ENCODE peak calls at places on chromosomes 3 and 15, in seven cellular contexts. O, U, L, N, S, X and J are unnamed samples.

GRCh38 chr15:34070003-34070402 is 31.0 kb upstream of the AVEN start:
- DNase-seq in O (no peak), U (no peak), L (peak), N (no peak), S (no peak), X (no peak), J (no peak)

GRCh38 chr3:15500107-15500724 is 21.3 kb downstream of the COLQ start:
- DNase-seq in O (no peak), U (no peak), L (no peak), N (peak), S (no peak), X (no peak), J (no peak)

GRCh38 chr15:77018796-77019475 is 24.0 kb downstream of the PSTPIP1 start:
- DNase-seq in O (no peak), U (no peak), L (no peak), N (no peak), S (no peak), X (no peak), J (peak)

GRCh38 chr3:46228259-46229222 is 13.7 kb upstream of the CCR3 start:
- DNase-seq in O (no peak), U (no peak), L (peak), N (no peak), S (no peak), X (no peak), J (no peak)

GRCh38 chr15:98160236-98160635 is 199.7 kb downstream of the ARRDC4 start:
- DNase-seq in O (no peak), U (no peak), L (peak), N (peak), S (no peak), X (no peak), J (no peak)

GRCh38 chr15:28019594-28020320 is 79.4 kb downstream of the OCA2 start:
- DNase-seq in O (no peak), U (no peak), L (no peak), N (no peak), S (no peak), X (no peak), J (no peak)

GRCh38 chr3:10335190-10335738 is 14.4 kb upstream of the SEC13 start:
- DNase-seq in O (no peak), U (no peak), L (no peak), N (no peak), S (no peak), X (no peak), J (no peak)

GRCh38 chr15:95409924-95410323 is 920.6 kb upstream of the NR2F2 start:
- DNase-seq in O (peak), U (no peak), L (no peak), N (no peak), S (no peak), X (no peak), J (no peak)

GRCh38 chr15:41510728-41511127 is 2.9 kb downstream of the LTK start:
- DNase-seq in O (no peak), U (no peak), L (no peak), N (no peak), S (no peak), X (no peak), J (no peak)

GRCh38 chr15:92429378-92430066 is 35.8 kb downstream of the ST8SIA2 start:
- DNase-seq in O (no peak), U (peak), L (peak), N (no peak), S (no peak), X (peak), J (peak)

GRCh38 chr15:23438816-23439466 is 8.1 kb downstream of the GOLGA6L2 start:
- DNase-seq in O (no peak), U (no peak), L (no peak), N (no peak), S (no peak), X (no peak), J (no peak)

GRCh38 chr15:90028376-90028775 is 27.3 kb downstream of the ZNF710 start:
- DNase-seq in O (no peak), U (no peak), L (no peak), N (no peak), S (no peak), X (no peak), J (no peak)

GRCh38 chr3:31010491-31010890 is 116.0 kb upstream of the GADL1 start:
- DNase-seq in O (peak), U (no peak), L (peak), N (no peak), S (no peak), X (no peak), J (no peak)

GRCh38 chr15:88497109-88497761 is 29.7 kb downstream of the MRPS11 start:
- DNase-seq in O (no peak), U (no peak), L (no peak), N (no peak), S (no peak), X (no peak), J (no peak)

GRCh38 chr15:38707802-38708671 is 143.4 kb upstream of the RASGRP1 start:
- DNase-seq in O (peak), U (peak), L (peak), N (peak), S (peak), X (peak), J (peak)

GRCh38 chr3:64617610-64618009 is 70.2 kb downstream of the ADAMTS9 start:
- DNase-seq in O (peak), U (no peak), L (no peak), N (no peak), S (no peak), X (no peak), J (no peak)

GRCh38 chr15:80466543-80466942 is 62.4 kb downstream of the ARNT2 start:
- DNase-seq in O (no peak), U (no peak), L (no peak), N (no peak), S (no peak), X (no peak), J (no peak)

GRCh38 chr3:3625461-3626271 is 173.6 kb upstream of the LRRN1 start:
- DNase-seq in O (no peak), U (no peak), L (peak), N (no peak), S (no peak), X (no peak), J (no peak)

GRCh38 chr3:16011376-16011775 is 163.1 kb upstream of the GALNT15 start:
- DNase-seq in O (no peak), U (no peak), L (no peak), N (no peak), S (no peak), X (no peak), J (no peak)

GRCh38 chr3:101936419-101937331 is 87.4 kb downstream of the NFKBIZ start:
- DNase-seq in O (peak), U (no peak), L (peak), N (peak), S (no peak), X (peak), J (no peak)

GRCh38 chr15:90000175-90000923 is 775 bp upstream of the ZNF710 start:
- DNase-seq in O (peak), U (peak), L (no peak), N (peak), S (no peak), X (no peak), J (no peak)

GRCh38 chr15:25811481-25811906 is 51.6 kb downstream of the ATP10A start:
- DNase-seq in O (no peak), U (no peak), L (no peak), N (peak), S (no peak), X (no peak), J (no peak)

GRCh38 chr3:142846779-142847577 is 41.9 kb downstream of the PCOLCE2 start:
- DNase-seq in O (no peak), U (no peak), L (no peak), N (no peak), S (no peak), X (no peak), J (no peak)

GRCh38 chr3:43790060-43790459 is 99.3 kb downstream of the ABHD5 start:
- DNase-seq in O (no peak), U (no peak), L (no peak), N (no peak), S (no peak), X (no peak), J (no peak)

GRCh38 chr3:43537206-43537605 is 84.6 kb downstream of the ANO10 start:
- DNase-seq in O (no peak), U (no peak), L (no peak), N (no peak), S (no peak), X (no peak), J (no peak)

GRCh38 chr3:185744997-185745843 is 79.6 kb downstream of the IGF2BP2 start:
- DNase-seq in O (peak), U (no peak), L (peak), N (no peak), S (no peak), X (no peak), J (no peak)

GRCh38 chr15:71651750-71652186 is 158.6 kb upstream of the NR2E3 start:
- DNase-seq in O (peak), U (peak), L (peak), N (no peak), S (no peak), X (peak), J (peak)

GRCh38 chr3:112320698-112321097 is 12.3 kb upstream of the CD200 start:
- DNase-seq in O (no peak), U (no peak), L (no peak), N (no peak), S (no peak), X (no peak), J (no peak)